ENCODE peak calls at places on chromosomes 2 and 18, in seven cellular contexts. I, X, E, K, P, Q and M are unnamed samples.

GRCh38 chr2:86199834-86200177 is 549 bp downstream of the MRPL35 start:
- DNase-seq in X (no peak), I (peak), Q (no peak), K (no peak), E (no peak), P (no peak), M (no peak)

GRCh38 chr2:36540986-36541750 is 56.8 kb downstream of the FEZ2 start:
- DNase-seq in X (no peak), I (no peak), P (no peak), K (no peak), Q (no peak), E (no peak), M (no peak)

GRCh38 chr2:18178736-18179349 is 300.4 kb downstream of the KCNS3 start:
- DNase-seq in P (peak), K (no peak), X (peak), E (no peak), I (peak), Q (no peak), M (peak)

GRCh38 chr2:144582651-144583361 is 62.9 kb upstream of the ZEB2 start:
- DNase-seq in K (no peak), X (no peak), P (peak), I (no peak), Q (no peak), E (no peak), M (no peak)

GRCh38 chr2:6474368-6475140 is 391.2 kb downstream of the CMPK2 start:
- DNase-seq in I (no peak), X (no peak), Q (no peak), E (no peak), P (no peak), K (no peak), M (no peak)

GRCh38 chr2:174798801-174799200 is 34.5 kb upstream of the CHRNA1 start:
- DNase-seq in Q (no peak), X (no peak), K (no peak), I (no peak), E (no peak), P (no peak), M (no peak)

GRCh38 chr2:42141687-42142475 is 27.3 kb upstream of the EML4 start:
- DNase-seq in Q (peak), K (peak), E (peak), X (no peak), P (peak), I (peak), M (peak)

GRCh38 chr2:212940816-212941215 is 210.6 kb downstream of the IKZF2 start:
- DNase-seq in I (no peak), P (no peak), E (no peak), Q (peak), K (no peak), X (no peak), M (peak)

GRCh38 chr2:224982226-224982625 is 60.0 kb downstream of the DOCK10 start:
- DNase-seq in Q (no peak), P (no peak), K (no peak), X (no peak), E (no peak), I (no peak), M (no peak)

GRCh38 chr2:186644791-186645190 is 49.1 kb upstream of the FAM171B start:
- DNase-seq in I (no peak), K (no peak), X (no peak), E (no peak), P (no peak), Q (no peak), M (no peak)

GRCh38 chr2:26838121-26838906 is 9.6 kb upstream of the DPYSL5 start:
- DNase-seq in P (peak), Q (no peak), I (peak), K (no peak), E (no peak), X (no peak), M (peak)

GRCh38 chr2:85353876-85354285 is 447 bp downstream of the RETSAT start:
- DNase-seq in K (peak), E (peak), Q (peak), X (peak), P (peak), I (peak), M (peak)

GRCh38 chr18:3175195-3175758 is 44.5 kb downstream of the MYOM1 start:
- DNase-seq in I (no peak), K (no peak), Q (no peak), P (no peak), X (no peak), E (no peak), M (peak)

GRCh38 chr2:43482974-43483373 is 112.9 kb downstream of the THADA start:
- DNase-seq in Q (no peak), X (no peak), I (no peak), P (no peak), K (peak), E (peak), M (peak)

GRCh38 chr18:12862874-12863482 is 21.1 kb downstream of the PTPN2 start:
- DNase-seq in K (no peak), E (no peak), I (no peak), X (no peak), P (no peak), Q (no peak), M (no peak)

GRCh38 chr2:48569433-48569832 is 39.5 kb downstream of the STON1 start:
- DNase-seq in Q (no peak), K (no peak), P (no peak), I (no peak), E (no peak), X (no peak), M (no peak)

GRCh38 chr2:239596792-239597191 is 196.0 kb upstream of the HDAC4 start:
- DNase-seq in E (peak), K (no peak), P (no peak), X (no peak), I (no peak), Q (no peak), M (no peak)

GRCh38 chr2:199861116-199861774 is 10.3 kb upstream of the FTCDNL1 start:
- DNase-seq in I (peak), X (no peak), E (no peak), K (no peak), Q (no peak), P (no peak), M (peak)

GRCh38 chr2:163906410-163906809 is 170.6 kb upstream of the FIGN start:
- DNase-seq in I (peak), K (no peak), X (no peak), E (no peak), P (no peak), Q (no peak), M (no peak)

GRCh38 chr18:58615150-58616132 is 13.4 kb downstream of the ALPK2 start:
- DNase-seq in I (no peak), K (no peak), P (no peak), Q (no peak), X (no peak), E (no peak), M (peak)

GRCh38 chr2:181742908-181743722 is 62.8 kb upstream of the NEUROD1 start:
- DNase-seq in I (peak), K (peak), X (no peak), Q (no peak), E (no peak), P (no peak), M (peak)

GRCh38 chr18:3902676-3903075 is 452.7 kb downstream of the TGIF1 start:
- DNase-seq in P (no peak), I (no peak), K (no peak), Q (no peak), X (no peak), E (no peak), M (peak)

GRCh38 chr2:204033601-204034495 is 97.3 kb downstream of the ICOS start:
- DNase-seq in K (no peak), I (no peak), P (no peak), E (no peak), Q (no peak), X (no peak), M (no peak)

GRCh38 chr2:126399001-126399400 is 257.0 kb upstream of the GYPC start:
- DNase-seq in X (no peak), Q (no peak), E (no peak), P (no peak), K (no peak), I (peak), M (no peak)

GRCh38 chr2:239296020-239296932 is 104.5 kb downstream of the HDAC4 start:
- DNase-seq in X (no peak), I (no peak), P (no peak), K (peak), E (peak), Q (peak), M (no peak)

GRCh38 chr2:167212054-167212648 is 323.9 kb downstream of the XIRP2 start:
- DNase-seq in I (peak), X (no peak), K (no peak), P (peak), Q (no peak), E (no peak), M (peak)

GRCh38 chr18:36688020-36688965 is 140.5 kb downstream of the TPGS2 start:
- DNase-seq in E (no peak), X (peak), P (peak), Q (peak), K (peak), I (peak), M (peak)

GRCh38 chr2:193776988-193777387 is 1582.3 kb upstream of the TMEFF2 start:
- DNase-seq in I (no peak), E (no peak), X (no peak), P (no peak), Q (no peak), K (no peak), M (no peak)

GRCh38 chr2:54914637-54915036 is 135.6 kb downstream of the RTN4 start:
- DNase-seq in E (no peak), X (no peak), K (no peak), P (no peak), I (no peak), Q (no peak), M (no peak)

DNA sequence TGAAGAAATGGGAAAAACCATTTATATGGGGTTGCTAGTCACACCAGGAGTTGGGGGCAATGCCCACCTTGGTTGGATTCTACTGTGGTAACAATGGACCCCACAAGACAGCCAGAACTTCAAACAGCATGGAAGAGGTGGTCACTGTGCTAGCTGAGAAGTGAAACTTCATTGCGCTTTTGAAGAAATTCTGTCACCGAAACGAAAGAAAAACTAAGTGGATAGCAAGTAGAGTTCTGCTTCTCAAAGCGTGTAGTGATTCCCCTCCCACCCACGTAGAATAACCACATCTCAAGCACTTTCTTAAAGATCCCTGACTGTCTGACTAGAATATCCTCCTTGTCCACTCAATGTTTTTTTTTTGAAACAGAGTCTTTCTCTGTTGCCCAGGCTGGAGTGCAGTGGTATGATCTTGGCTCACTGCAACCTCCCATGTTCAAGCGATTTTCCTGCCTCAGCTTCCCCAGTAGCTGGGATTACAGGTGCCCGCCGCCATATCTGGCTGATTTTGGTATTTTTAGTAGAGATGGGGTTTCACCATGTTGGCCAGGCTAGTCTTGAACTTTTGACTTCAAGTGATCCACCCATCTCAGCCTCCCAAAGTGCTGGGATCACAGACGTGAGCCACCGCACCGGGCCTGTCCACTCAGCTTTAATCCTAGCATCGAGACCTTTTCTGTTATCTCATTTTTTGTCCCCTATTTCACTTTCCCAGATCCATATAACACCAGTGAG is 30.1 kb upstream of the CCL20 start:
- DNase-seq in X (no peak), P (no peak), Q (no peak), E (no peak), K (no peak), I (peak), M (no peak)
- TF ChIP-seq POLR2A in X (no peak), P (no peak), Q (no peak), E (no peak), K (no peak), I (no peak), M (no peak)

DNA sequence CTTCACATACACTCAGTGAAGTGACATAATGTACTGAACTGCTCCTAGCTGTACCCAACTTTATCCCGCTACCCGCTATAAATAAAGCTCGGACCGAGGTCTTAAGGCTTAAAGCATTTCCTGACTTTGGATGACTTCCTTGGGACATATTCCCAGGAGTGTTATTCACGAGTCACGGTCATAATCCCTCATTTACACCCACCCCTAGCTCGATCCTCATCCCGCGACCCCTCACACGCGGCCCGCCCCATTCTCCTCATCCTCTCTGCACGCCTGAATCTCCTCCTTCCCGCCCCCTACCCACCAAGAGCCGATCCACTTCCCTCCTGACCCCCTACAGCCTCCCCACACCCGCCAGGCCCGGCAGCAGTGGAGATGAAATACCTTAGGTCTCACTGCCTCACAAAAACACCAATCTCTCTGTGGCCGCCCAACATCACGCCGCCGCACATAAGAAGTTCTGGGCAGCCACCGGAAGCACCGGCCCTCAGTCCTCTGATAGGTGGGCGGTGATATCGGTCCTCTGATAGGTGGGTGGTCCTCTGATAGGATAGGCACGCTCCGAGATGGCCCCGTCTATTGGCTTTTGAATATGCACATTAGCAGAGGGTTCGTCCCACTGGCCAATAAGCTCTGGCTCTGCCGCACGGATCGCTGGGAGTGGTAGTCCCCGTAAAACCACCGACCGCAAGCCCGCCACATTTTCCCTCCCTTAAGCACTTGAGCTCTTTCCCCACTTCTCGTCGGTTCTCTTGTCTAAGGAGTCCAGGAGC is at the start of gene WDCP:
- DNase-seq in X (peak), E (peak), K (peak), P (peak), Q (peak), I (peak), M (peak)
- TF ChIP-seq POLR2A in X (peak), E (peak), K (peak), P (peak), Q (peak), I (peak), M (peak)

GRCh38 chr18:7566587-7567486 is at the start of gene PTPRM:
- DNase-seq in I (peak), Q (peak), K (peak), P (peak), X (peak), E (peak), M (peak)
- TF ChIP-seq POLR2A in I (no peak), Q (peak), K (peak), P (no peak), X (peak), E (no peak), M (peak)

GRCh38 chr2:218291934-218292699 is at the start of gene TMBIM1:
- DNase-seq in P (peak), Q (peak), X (peak), K (peak), I (peak), E (peak), M (peak)
- TF ChIP-seq POLR2A in P (peak), Q (peak), X (peak), K (peak), I (no peak), E (peak), M (peak)

DNA sequence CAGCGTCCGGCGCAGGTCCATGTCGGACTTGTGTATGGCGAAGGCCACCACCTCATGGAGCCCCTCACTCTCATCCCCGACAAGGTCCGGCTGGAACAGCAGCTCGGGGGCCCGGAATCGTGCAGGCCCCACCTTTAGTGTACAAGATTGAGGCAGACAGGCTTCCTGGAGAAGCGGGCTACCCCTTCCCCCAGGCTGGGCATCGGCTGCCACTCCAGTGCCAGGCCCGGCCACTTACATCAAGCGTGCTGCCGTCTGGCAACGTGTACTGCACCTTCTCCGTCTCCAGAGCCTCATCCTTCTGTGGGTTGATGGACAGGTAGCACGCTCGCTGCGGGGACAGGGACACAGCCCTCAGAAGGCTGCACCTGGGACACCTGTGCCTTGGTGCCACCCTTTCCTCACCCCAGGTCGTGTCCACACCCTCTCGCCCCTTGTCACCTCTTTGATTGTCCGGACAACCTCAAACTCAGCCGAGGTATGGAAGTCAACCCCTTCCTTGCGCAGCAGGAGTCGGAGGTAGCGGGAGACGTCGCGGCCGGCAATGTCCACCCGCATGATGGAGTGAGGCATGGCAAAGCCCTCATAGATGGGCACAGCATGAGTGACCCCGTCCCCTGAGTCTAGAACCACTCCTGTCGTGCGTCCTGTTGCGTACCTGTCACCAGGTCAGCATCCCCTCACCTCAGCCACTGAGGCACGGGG is 5.7 kb downstream of the ACTR1B start:
- DNase-seq in I (no peak), P (no peak), E (no peak), Q (no peak), K (no peak), X (no peak), M (no peak)
- TF ChIP-seq POLR2A in I (no peak), P (peak), E (no peak), Q (no peak), K (no peak), X (no peak), M (no peak)

GRCh38 chr2:241690202-241690717 is 3.6 kb upstream of the DTYMK start:
- DNase-seq in X (no peak), E (no peak), K (no peak), I (no peak), P (no peak), Q (no peak), M (no peak)
- TF ChIP-seq POLR2A in X (no peak), E (no peak), K (no peak), I (no peak), P (no peak), Q (no peak), M (no peak)